ENCODE peak calls at places on chromosomes 1 and 21, in ten cellular contexts. L is cardiac muscle cell, N is heart right ventricle, Q is colonic mucosa, W is transverse colon, M is fibroblast of pulmonary artery, H is choroid plexus epithelial cell, E is hepatocyte, R is mucosa of descending colon, C is ovary. F is an unnamed sample.

GRCh38 chr1:22318279-22318983 is 133.2 kb upstream of the ZBTB40 start:
- DNase-seq in L (peak), N (no peak), Q (no peak), W (no peak), M (no peak), H (no peak), E (peak), R (no peak), C (no peak), F (no peak)

GRCh38 chr1:85332575-85332974 is 56.1 kb upstream of the BCL10 start:
- DNase-seq in L (no peak), N (no peak), Q (no peak), W (no peak), M (no peak), H (no peak), E (no peak), R (no peak), C (no peak), F (no peak)

GRCh38 chr21:31531967-31532366 is 127.5 kb upstream of the SOD1 start:
- DNase-seq in L (peak), N (no peak), Q (no peak), W (no peak), M (no peak), H (no peak), E (no peak), R (no peak), C (no peak), F (no peak)

GRCh38 chr1:12177999-12178441 is 11.2 kb downstream of the TNFRSF1B start:
- DNase-seq in L (no peak), N (no peak), Q (peak), W (peak), M (peak), H (peak), E (peak), R (peak), C (no peak), F (peak)

GRCh38 chr1:32303997-32304622 is 12.2 kb downstream of the HDAC1 start:
- DNase-seq in L (no peak), N (no peak), Q (no peak), W (no peak), M (no peak), H (peak), E (no peak), R (no peak), C (no peak), F (peak)

GRCh38 chr1:225653463-225654276 is 747 bp upstream of the ENAH start:
- DNase-seq in L (peak), N (peak), Q (peak), W (peak), M (peak), H (peak), E (peak), R (peak), C (peak), F (peak)

GRCh38 chr1:44650159-44650831 is 24.0 kb downstream of the TMEM53 start:
- DNase-seq in L (no peak), N (peak), Q (no peak), W (no peak), M (no peak), H (no peak), E (peak), R (no peak), C (no peak), F (no peak)

GRCh38 chr1:90558126-90558525 is 159.0 kb downstream of the BARHL2 start:
- DNase-seq in L (no peak), N (no peak), Q (no peak), W (no peak), M (no peak), H (no peak), E (no peak), R (no peak), C (no peak), F (no peak)

GRCh38 chr1:210123924-210124589 is 108.5 kb upstream of the SERTAD4 start:
- DNase-seq in L (no peak), N (no peak), Q (no peak), W (no peak), M (peak), H (peak), E (no peak), R (no peak), C (no peak), F (peak)

GRCh38 chr1:81617308-81618027 is 183.3 kb upstream of the ADGRL2 start:
- DNase-seq in L (no peak), N (no peak), Q (no peak), W (no peak), M (peak), H (peak), E (no peak), R (no peak), C (no peak), F (peak)

GRCh38 chr1:205969229-205969628 is 26.0 kb upstream of the SLC26A9 start:
- DNase-seq in L (no peak), N (no peak), Q (no peak), W (no peak), M (no peak), H (no peak), E (no peak), R (no peak), C (no peak), F (no peak)

GRCh38 chr1:177783052-177783451 is 186.8 kb downstream of the SEC16B start:
- DNase-seq in L (no peak), N (no peak), Q (no peak), W (no peak), M (no peak), H (no peak), E (no peak), R (no peak), C (no peak), F (no peak)

GRCh38 chr1:160064164-160064563 is 5.8 kb downstream of the KCNJ10 start:
- DNase-seq in L (no peak), N (no peak), Q (no peak), W (no peak), M (no peak), H (no peak), E (no peak), R (no peak), C (no peak), F (no peak)

GRCh38 chr1:241229216-241229615 is 127.8 kb downstream of the RGS7 start:
- DNase-seq in L (no peak), N (no peak), Q (peak), W (peak), M (no peak), H (no peak), E (no peak), R (no peak), C (no peak), F (peak)

GRCh38 chr21:28635541-28635940 is 357.1 kb downstream of the LTN1 start:
- DNase-seq in L (no peak), N (no peak), Q (no peak), W (no peak), M (no peak), H (no peak), E (no peak), R (no peak), C (no peak), F (no peak)
- H3K4me3 ChIP-seq in L (no peak), N (no peak), Q (no peak), W (no peak), M (no peak), H (no peak), E (no peak), R (no peak), C (no peak), F (no peak)

DNA sequence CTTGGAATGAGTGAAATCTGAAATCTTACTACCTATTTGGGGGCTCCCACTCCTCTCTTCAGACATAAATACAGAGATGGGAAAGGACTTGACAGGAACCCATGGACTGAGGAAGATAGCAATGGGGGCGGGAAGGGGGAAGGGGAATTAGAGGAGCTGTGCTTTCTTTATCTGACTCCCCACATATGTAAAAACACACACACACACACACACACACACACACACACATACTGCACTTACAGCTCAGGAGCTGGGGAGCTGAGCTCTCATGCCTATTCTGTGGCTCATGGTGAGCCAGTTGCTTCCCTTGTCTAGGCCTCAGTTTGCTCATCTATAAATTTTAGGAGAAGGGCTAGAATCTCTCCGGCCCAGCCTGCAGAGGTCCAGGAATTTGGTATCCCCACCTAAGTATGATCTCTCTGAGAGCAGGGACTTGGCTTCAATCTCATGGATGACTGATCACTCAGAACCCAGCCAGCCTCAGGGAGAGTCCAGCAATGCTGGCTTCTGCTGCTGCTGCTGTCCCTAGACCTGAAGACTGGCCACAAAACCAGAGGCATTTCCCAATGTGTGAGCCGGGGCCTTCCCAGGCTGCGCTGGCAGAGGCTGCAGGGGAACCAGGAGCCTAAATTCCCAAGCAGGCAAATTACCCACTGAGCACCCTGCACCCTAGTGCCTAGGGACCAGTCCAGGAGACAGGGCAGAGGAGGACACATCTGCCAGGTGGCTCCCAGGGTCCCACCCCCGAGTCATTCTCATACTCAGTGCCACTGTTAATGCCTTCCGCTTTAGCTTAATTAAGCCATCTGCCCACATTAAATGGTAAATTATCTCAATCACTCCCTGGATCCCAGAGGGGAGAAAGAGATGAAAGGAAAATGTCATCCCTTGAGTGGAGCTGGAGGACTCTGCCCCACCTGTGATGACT is 57.5 kb upstream of the RBM15 start:
- DNase-seq in L (no peak), N (no peak), Q (no peak), W (no peak), M (no peak), H (peak), E (no peak), R (no peak), C (no peak), F (no peak)
- TF ChIP-seq CTCF in L (no peak), N (no peak), Q (no peak), W (no peak), M (no peak), H (no peak), E (no peak), R (no peak), C (no peak), F (no peak)

GRCh38 chr1:172411791-172412338 is 8.6 kb upstream of the C1orf105 start:
- DNase-seq in L (no peak), N (no peak), Q (no peak), W (no peak), M (no peak), H (no peak), E (no peak), R (no peak), C (no peak), F (no peak)
- H3K4me3 ChIP-seq in L (no peak), N (no peak), Q (no peak), W (no peak), M (no peak), H (no peak), E (no peak), R (no peak), C (no peak), F (no peak)

GRCh38 chr21:18387994-18388393 is 15.6 kb downstream of the TMPRSS15 start:
- DNase-seq in L (no peak), N (no peak), Q (no peak), W (no peak), M (no peak), H (no peak), E (no peak), R (no peak), C (no peak), F (no peak)
- TF ChIP-seq CTCF in L (no peak), N (no peak), Q (no peak), W (no peak), M (no peak), H (peak), E (peak), R (no peak), C (no peak), F (no peak)

F was measured in cardiac fibroblast.